ENCODE peak calls at places on chromosomes 12 and 14, in eight cellular contexts. J, W, P, B, M, S, V and H are unnamed samples.
A peak's percentile ranks its signal among the peaks of the same experiment; 100 is the strongest.

GRCh38 chr12:62983594-62983993 is 48.6 kb upstream of the PPM1H start:
- DNase-seq in J (no peak), W (no peak), P (no peak), B (no peak), M (no peak), S (no peak), V (peak; percentile 21), H (no peak)

GRCh38 chr14:91737619-91738018 is 5.7 kb upstream of the CATSPERB start:
- DNase-seq in J (no peak), W (no peak), P (no peak), B (no peak), M (no peak), S (no peak), V (no peak), H (no peak)

GRCh38 chr12:15603461-15604085 is 185.6 kb downstream of the EPS8 start:
- DNase-seq in J (peak; percentile 36), W (no peak), P (no peak), B (no peak), M (no peak), S (no peak), V (peak; percentile 16), H (no peak)

GRCh38 chr14:88479574-88479987 is 75.2 kb downstream of the PTPN21 start:
- DNase-seq in J (no peak), W (no peak), P (no peak), B (no peak), M (no peak), S (no peak), V (no peak), H (no peak)

GRCh38 chr12:131694116-131694838 is 16.6 kb upstream of the SFSWAP start:
- DNase-seq in J (no peak), W (no peak), P (no peak), B (no peak), M (no peak), S (no peak), V (no peak), H (no peak)

GRCh38 chr14:65101631-65102440 is 481 bp downstream of the MAX start:
- DNase-seq in J (no peak), W (peak; percentile 39), P (peak; percentile 38), B (no peak), M (no peak), S (peak; percentile 18), V (peak; percentile 15), H (peak; percentile 82)

GRCh38 chr14:104093366-104094055 is 8.0 kb downstream of the ASPG start:
- DNase-seq in J (no peak), W (no peak), P (no peak), B (no peak), M (no peak), S (no peak), V (peak; percentile 61), H (peak; percentile 35)

GRCh38 chr14:76773956-76774355 is 12.7 kb downstream of the VASH1 start:
- DNase-seq in J (no peak), W (peak; percentile 40), P (no peak), B (no peak), M (no peak), S (no peak), V (no peak), H (no peak)

GRCh38 chr12:80087486-80088213 is 11.7 kb upstream of the OTOGL start:
- DNase-seq in J (no peak), W (no peak), P (no peak), B (no peak), M (no peak), S (no peak), V (no peak), H (no peak)

GRCh38 chr12:3129301-3130052 is 52.3 kb downstream of the TSPAN9 start:
- DNase-seq in J (peak; percentile 84), W (no peak), P (no peak), B (no peak), M (no peak), S (no peak), V (no peak), H (no peak)

GRCh38 chr12:13046914-13047472 is 2.8 kb downstream of the FAM234B start:
- DNase-seq in J (no peak), W (no peak), P (no peak), B (no peak), M (no peak), S (no peak), V (no peak), H (no peak)

GRCh38 chr14:52910597-52910996 is 40.3 kb downstream of the FERMT2 start:
- DNase-seq in J (no peak), W (no peak), P (no peak), B (no peak), M (no peak), S (no peak), V (no peak), H (no peak)

GRCh38 chr12:93813181-93813580 is 136.0 kb downstream of the CRADD start:
- DNase-seq in J (peak; percentile 95), W (no peak), P (no peak), B (no peak), M (no peak), S (no peak), V (no peak), H (no peak)

DNA sequence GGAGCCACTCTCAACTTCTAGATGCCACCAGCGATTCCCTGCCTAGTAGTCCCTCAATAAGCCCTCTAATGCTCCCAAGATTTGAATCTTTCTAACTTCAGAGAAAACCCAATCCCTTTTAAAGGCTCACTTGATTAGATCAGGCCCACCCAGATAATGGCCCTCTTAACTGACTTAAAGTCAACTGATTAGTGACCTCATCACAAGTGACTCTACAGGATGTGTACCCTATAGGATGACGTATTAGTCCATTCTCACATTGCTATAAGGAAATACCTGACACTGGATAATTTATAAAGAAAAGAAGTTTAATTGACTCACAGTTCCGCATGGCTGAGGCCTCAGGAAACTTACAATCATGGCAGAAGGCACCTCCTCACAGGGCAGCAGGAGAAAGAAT is 49.1 kb downstream of the ANKS1B start:
- DNase-seq in J (no peak), W (no peak), P (no peak), B (no peak), M (no peak), S (no peak), V (no peak), H (no peak)
- H3K9me3 ChIP-seq in J (no peaks in the 10 kb centered on the region), W (no peaks in the 10 kb centered on the region), P (no peaks in the 10 kb centered on the region), B (no peaks in the 10 kb centered on the region), M (no peaks in the 10 kb centered on the region), S (no peaks in the 10 kb centered on the region), V (no peaks in the 10 kb centered on the region), H (no peaks in the 10 kb centered on the region)

GRCh38 chr14:105195051-105195450 is 13.9 kb upstream of the NUDT14 start:
- DNase-seq in J (no peak), W (no peak), P (no peak), B (no peak), M (no peak), S (no peak), V (no peak), H (no peak)

GRCh38 chr14:105193916-105194782 is 13.0 kb upstream of the NUDT14 start:
- DNase-seq in J (peak; percentile 22), W (no peak), P (no peak), B (no peak), M (no peak), S (no peak), V (no peak), H (no peak)

GRCh38 chr14:105195533-105196227 is 14.6 kb upstream of the NUDT14 start:
- DNase-seq in J (peak; percentile 20), W (no peak), P (no peak), B (no peak), M (no peak), S (no peak), V (no peak), H (no peak)

GRCh38 chr14:105196228-105196960 is 15.3 kb upstream of the NUDT14 start:
- DNase-seq in J (no peak), W (no peak), P (no peak), B (no peak), M (no peak), S (no peak), V (no peak), H (no peak)

DNA sequence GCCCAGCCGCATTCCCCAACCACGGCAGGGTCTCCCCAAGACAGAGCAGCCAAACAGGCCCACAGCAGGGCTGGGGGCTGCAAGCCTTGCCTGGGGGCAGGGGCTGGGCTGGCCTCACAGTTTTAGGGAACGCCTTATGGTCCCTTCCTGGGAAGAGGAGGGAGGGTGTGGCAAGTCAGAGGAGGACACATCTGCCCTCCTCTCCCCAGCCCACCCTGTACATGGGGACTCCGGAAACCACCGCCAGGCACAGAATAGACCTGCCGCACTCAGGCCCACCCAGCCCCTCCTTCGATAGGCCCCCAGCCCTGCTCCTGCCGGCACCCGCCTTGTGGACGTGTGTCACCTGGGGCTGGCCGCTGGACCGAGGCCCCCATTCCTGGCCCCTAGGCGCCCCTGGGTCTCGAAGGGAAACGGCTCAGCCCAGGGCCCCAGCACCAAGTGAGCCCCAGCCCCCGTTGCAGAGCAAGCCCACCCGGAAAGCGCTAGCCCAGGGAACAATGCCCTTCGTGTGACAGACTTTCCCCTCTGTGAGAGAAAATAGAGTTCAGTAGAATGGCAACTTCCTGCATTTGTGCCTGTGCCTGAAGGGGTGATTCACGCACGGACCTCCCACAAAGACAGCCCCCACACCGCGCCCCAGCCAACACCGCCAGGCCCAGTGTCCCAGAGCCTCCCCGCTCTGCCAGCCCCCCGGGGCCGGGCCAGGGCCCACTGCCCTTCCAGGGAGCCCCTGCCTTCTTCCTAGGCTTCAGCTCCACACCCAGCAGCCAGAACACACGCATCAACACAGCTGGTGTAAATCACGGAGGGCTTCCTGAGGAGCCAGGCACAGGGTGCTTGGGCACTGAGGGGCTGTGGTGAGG is 12.0 kb upstream of the NUDT14 start:
- DNase-seq in J (peak; percentile 41), W (no peak), P (no peak), B (no peak), M (no peak), S (no peak), V (no peak), H (no peak)
- H3K9me3 ChIP-seq in J (no peaks in the 10 kb centered on the region), W (no peaks in the 10 kb centered on the region), P (no peaks in the 10 kb centered on the region), B (peaks cover 7% of the 10 kb centered on the region), M (no peaks in the 10 kb centered on the region), S (no peaks in the 10 kb centered on the region), V (peaks cover 6% of the 10 kb centered on the region), H (no peaks in the 10 kb centered on the region)

GRCh38 chr14:106201376-106201775 is 675.0 kb downstream of the TMEM121 start:
- DNase-seq in J (no peak), W (no peak), P (no peak), B (no peak), M (no peak), S (no peak), V (no peak), H (no peak)
- H3K9me3 ChIP-seq in J (no peaks in the 10 kb centered on the region), W (no peaks in the 10 kb centered on the region), P (no peaks in the 10 kb centered on the region), B (no peaks in the 10 kb centered on the region), M (no peaks in the 10 kb centered on the region), S (no peaks in the 10 kb centered on the region), V (no peaks in the 10 kb centered on the region), H (peaks cover 2% of the 10 kb centered on the region)

GRCh38 chr12:116934908-116935698 is 24.4 kb downstream of the FBXW8 start:
- DNase-seq in J (no peak), W (no peak), P (no peak), B (no peak), M (no peak), S (peak; percentile 35), V (no peak), H (no peak)

GRCh38 chr12:116931665-116932064 is 20.9 kb downstream of the FBXW8 start:
- DNase-seq in J (no peak), W (no peak), P (no peak), B (no peak), M (no peak), S (no peak), V (no peak), H (no peak)

GRCh38 chr12:116929885-116930284 is 19.1 kb downstream of the FBXW8 start:
- DNase-seq in J (no peak), W (no peak), P (no peak), B (no peak), M (no peak), S (no peak), V (no peak), H (no peak)

GRCh38 chr12:116933101-116933500 is 22.4 kb downstream of the FBXW8 start:
- DNase-seq in J (no peak), W (no peak), P (no peak), B (no peak), M (no peak), S (no peak), V (no peak), H (no peak)

GRCh38 chr12:116933512-116934246 is 22.9 kb downstream of the FBXW8 start:
- DNase-seq in J (no peak), W (no peak), P (no peak), B (no peak), M (no peak), S (no peak), V (no peak), H (no peak)
- H3K9me3 ChIP-seq in J (no peaks in the 10 kb centered on the region), W (no peaks in the 10 kb centered on the region), P (no peaks in the 10 kb centered on the region), B (no peaks in the 10 kb centered on the region), M (no peaks in the 10 kb centered on the region), S (no peaks in the 10 kb centered on the region), V (no peaks in the 10 kb centered on the region), H (no peaks in the 10 kb centered on the region)